ENCODE peak calls at places on chromosomes 2 and 18, in five cellular contexts. O is tibial artery, L is endodermal cell, D is psoas muscle, U is HCT116. H is an unnamed sample.
A peak's percentile ranks its signal among the peaks of the same experiment; 100 is the strongest.

GRCh38 chr18:35920623-35921022 is 51.9 kb upstream of the RMP24 start:
- DNase-seq in O (no peak), L (peak; percentile 5), D (no peak), U (no peak), H (no peak)

GRCh38 chr2:191218292-191218898 is 26.8 kb upstream of the MYO1B start:
- DNase-seq in O (no peak), L (peak; percentile 89), D (no peak), U (peak; percentile 67), H (no peak)

GRCh38 chr2:163682695-163683094 is 53.1 kb downstream of the FIGN start:
- DNase-seq in O (no peak), L (no peak), D (no peak), U (no peak), H (no peak)

GRCh38 chr18:48356151-48356745 is 52.9 kb downstream of the ZBTB7C start:
- DNase-seq in O (no peak), L (peak; percentile 36), D (no peak), U (no peak), H (no peak)

GRCh38 chr2:216535454-216535995 is 36.9 kb downstream of the RPL37A start:
- DNase-seq in O (peak; percentile 86), L (peak; percentile 44), D (peak; percentile 56), U (no peak), H (peak; percentile 76)

GRCh38 chr2:199979841-199980628 is 24.7 kb downstream of the MAIP1 start:
- DNase-seq in O (peak; percentile 83), L (peak; percentile 96), D (peak; percentile 80), U (peak; percentile 57), H (peak; percentile 63)

GRCh38 chr2:219406861-219407230 is 11.3 kb upstream of the DES start:
- DNase-seq in O (peak; percentile 96), L (no peak), D (peak; percentile 74), U (no peak), H (peak; percentile 66)

GRCh38 chr18:63878982-63879381 is 8.5 kb upstream of the SERPINB2 start:
- DNase-seq in O (no peak), L (no peak), D (no peak), U (no peak), H (no peak)

GRCh38 chr2:86703704-86704370 is 16.3 kb upstream of the RMND5A start:
- DNase-seq in O (no peak), L (no peak), D (no peak), U (peak; percentile 83), H (peak; percentile 57)

GRCh38 chr2:109238580-109238979 is 109.6 kb downstream of the SH3RF3 start:
- DNase-seq in O (peak; percentile 87), L (no peak), D (peak; percentile 73), U (no peak), H (no peak)

GRCh38 chr2:208097313-208097712 is 27.0 kb downstream of the CRYGD start:
- DNase-seq in O (no peak), L (no peak), D (no peak), U (no peak), H (no peak)

GRCh38 chr2:110876167-110876999 is 144.0 kb downstream of the ACOXL start:
- DNase-seq in O (no peak), L (peak; percentile 78), D (no peak), U (no peak), H (no peak)

GRCh38 chr2:73984922-73985317 is 210 bp downstream of the TET3 start:
- DNase-seq in O (no peak), L (peak; percentile 83), D (peak; percentile 60), U (no peak), H (no peak)

GRCh38 chr18:22604390-22604985 is 186.8 kb upstream of the CTAGE1 start:
- DNase-seq in O (peak; percentile 82), L (no peak), D (no peak), U (no peak), H (no peak)

GRCh38 chr2:7674606-7675005 is 757.4 kb downstream of the RNF144A start:
- DNase-seq in O (no peak), L (no peak), D (no peak), U (no peak), H (no peak)

GRCh38 chr2:15471606-15472005 is 89.5 kb downstream of the NBAS start:
- DNase-seq in O (no peak), L (no peak), D (no peak), U (no peak), H (no peak)

GRCh38 chr18:48656582-48656981 is 117.8 kb downstream of the CTIF start:
- DNase-seq in O (no peak), L (no peak), D (no peak), U (no peak), H (no peak)

GRCh38 chr2:241508240-241508509 is 209 bp downstream of the STK25 start:
- DNase-seq in O (peak; percentile 75), L (no peak), D (no peak), U (no peak), H (no peak)

GRCh38 chr2:72204156-72204781 is 56.6 kb upstream of the CYP26B1 start:
- DNase-seq in O (no peak), L (no peak), D (no peak), U (no peak), H (no peak)

GRCh38 chr2:228094377-228094921 is 87.0 kb downstream of the SPHKAP start:
- DNase-seq in O (no peak), L (no peak), D (no peak), U (no peak), H (no peak)

GRCh38 chr2:241217320-241218031 is 29.0 kb downstream of the ANO7 start:
- DNase-seq in O (peak; percentile 79), L (peak; percentile 89), D (peak; percentile 74), U (no peak), H (no peak)

GRCh38 chr2:107276034-107276433 is 390.1 kb upstream of the ST6GAL2 start:
- DNase-seq in O (no peak), L (no peak), D (no peak), U (no peak), H (no peak)

GRCh38 chr2:232491139-232491780 is 3.6 kb upstream of the ECEL1 start:
- DNase-seq in O (peak; percentile 61), L (peak; percentile 33), D (no peak), U (no peak), H (no peak)

GRCh38 chr18:76819411-76820136 is 2.8 kb upstream of the ZNF236 start:
- DNase-seq in O (no peak), L (no peak), D (no peak), U (no peak), H (no peak)
- H3K4me3 ChIP-seq in O (no peak overlapping the region), L (no peak overlapping the region), D (no peak overlapping the region), U (peak overlapping the region; percentile 92), H (no peak overlapping the region)

DNA sequence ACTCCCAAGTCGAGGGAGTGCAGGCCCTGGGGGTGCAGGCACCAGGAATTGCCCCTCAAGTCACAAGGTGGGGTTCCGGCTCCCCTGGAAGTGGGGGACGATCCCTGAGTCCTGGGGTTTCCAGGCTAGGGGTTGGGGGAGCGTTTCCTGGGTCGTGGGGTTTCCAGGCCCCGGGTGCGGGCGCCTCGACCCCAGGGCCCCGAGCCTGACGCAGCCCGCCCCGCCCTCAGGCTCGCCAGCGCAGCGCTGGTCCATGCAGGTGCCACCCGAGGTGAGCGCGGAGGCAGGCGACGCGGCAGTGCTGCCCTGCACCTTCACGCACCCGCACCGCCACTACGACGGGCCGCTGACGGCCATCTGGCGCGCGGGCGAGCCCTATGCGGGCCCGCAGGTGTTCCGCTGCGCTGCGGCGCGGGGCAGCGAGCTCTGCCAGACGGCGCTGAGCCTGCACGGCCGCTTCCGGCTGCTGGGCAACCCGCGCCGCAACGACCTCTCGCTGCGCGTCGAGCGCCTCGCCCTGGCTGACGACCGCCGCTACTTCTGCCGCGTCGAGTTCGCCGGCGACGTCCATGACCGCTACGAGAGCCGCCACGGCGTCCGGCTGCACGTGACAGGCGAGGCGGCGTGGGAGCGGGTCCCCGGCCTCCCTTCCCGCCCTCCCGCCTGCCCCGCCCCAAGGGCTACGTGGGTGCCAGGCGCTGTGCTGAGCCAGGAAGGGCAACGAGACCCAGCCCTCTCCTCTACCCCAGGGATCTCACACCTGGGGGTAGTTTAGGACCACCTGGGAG is 12.0 kb downstream of the SIGLEC15 start:
- DNase-seq in O (no peak), L (peak; percentile 90), D (peak; percentile 44), U (no peak), H (no peak)
- TF ChIP-seq CTCF in O (peak; percentile 17), L (peak; percentile 59), D (no peak), U (no peak), H (peak; percentile 24)

DNA sequence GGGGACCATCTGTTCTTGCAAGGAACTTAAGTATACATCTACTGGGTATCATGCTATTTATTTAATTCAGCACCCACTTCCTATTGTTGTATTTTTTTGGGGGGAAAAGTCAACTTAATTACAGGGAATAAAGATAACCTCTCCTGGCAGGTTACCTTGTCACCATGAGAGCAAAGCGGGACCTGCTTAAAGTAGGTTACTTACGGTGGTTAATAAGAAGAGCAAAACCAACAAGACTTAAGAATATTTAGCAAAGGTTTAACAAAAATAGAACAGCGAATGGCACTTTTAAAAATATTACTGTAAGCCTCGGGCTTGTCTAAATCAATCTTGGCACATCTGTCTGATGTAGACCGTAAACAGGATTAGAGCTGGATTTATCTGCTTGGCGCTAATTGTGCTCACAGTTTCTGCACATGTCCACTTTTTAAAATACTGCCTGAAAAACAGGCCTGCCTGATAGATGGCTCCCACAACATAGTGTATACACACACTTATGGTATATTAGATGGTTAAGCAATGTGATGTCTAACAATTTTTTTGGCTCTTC is 41.7 kb downstream of the CERKL start:
- DNase-seq in O (no peak), L (no peak), D (no peak), U (no peak), H (no peak)
- H3K4me3 ChIP-seq in O (no peak overlapping the region), L (no peak overlapping the region), D (no peak overlapping the region), U (no peak overlapping the region), H (no peak overlapping the region)

GRCh38 chr2:157858846-157859245 is 17.3 kb downstream of the ACVR1 start:
- DNase-seq in O (no peak), L (no peak), D (no peak), U (no peak), H (no peak)
- TF ChIP-seq CTCF in O (no peak), L (no peak), D (no peak), U (no peak), H (no peak)